ENCODE peak calls at places on chromosomes 3 and 15, in eight cellular contexts. One of them, this sample, is unnamed.

GRCh38 chr3:12325594-12326295 is 36.9 kb downstream of the PPARG start:
- DNase-seq in fibroblast of the aortic adventitia: peak
- DNase-seq in fibroblast of pulmonary artery: no peak
- DNase-seq in choroid plexus epithelial cell: no peak
- DNase-seq in hepatocyte: no peak
- DNase-seq in fibroblast of mammary gland: no peak
- DNase-seq in dorsolateral prefrontal cortex: no peak
- DNase-seq in lower leg skin: no peak
- DNase-seq in this sample: no peak

GRCh38 chr15:85825118-85825517 is 30.4 kb upstream of the KLHL25 start:
- DNase-seq in fibroblast of the aortic adventitia: no peak
- DNase-seq in fibroblast of pulmonary artery: no peak
- DNase-seq in choroid plexus epithelial cell: no peak
- DNase-seq in hepatocyte: no peak
- DNase-seq in fibroblast of mammary gland: no peak
- DNase-seq in dorsolateral prefrontal cortex: no peak
- DNase-seq in lower leg skin: no peak
- DNase-seq in this sample: no peak

GRCh38 chr3:141392416-141392815 is 24.1 kb downstream of the ZBTB38 start:
- DNase-seq in fibroblast of the aortic adventitia: no peak
- DNase-seq in fibroblast of pulmonary artery: no peak
- DNase-seq in choroid plexus epithelial cell: no peak
- DNase-seq in hepatocyte: no peak
- DNase-seq in fibroblast of mammary gland: no peak
- DNase-seq in dorsolateral prefrontal cortex: no peak
- DNase-seq in lower leg skin: no peak
- DNase-seq in this sample: no peak

GRCh38 chr15:43318990-43319771 is 11.2 kb downstream of the LCMT2 start:
- DNase-seq in fibroblast of the aortic adventitia: no peak
- DNase-seq in fibroblast of pulmonary artery: no peak
- DNase-seq in choroid plexus epithelial cell: no peak
- DNase-seq in hepatocyte: no peak
- DNase-seq in fibroblast of mammary gland: no peak
- DNase-seq in dorsolateral prefrontal cortex: no peak
- DNase-seq in lower leg skin: no peak
- DNase-seq in this sample: no peak

GRCh38 chr15:41523097-41523496 is 9.5 kb upstream of the LTK start:
- DNase-seq in fibroblast of the aortic adventitia: no peak
- DNase-seq in fibroblast of pulmonary artery: no peak
- DNase-seq in choroid plexus epithelial cell: peak
- DNase-seq in hepatocyte: no peak
- DNase-seq in fibroblast of mammary gland: no peak
- DNase-seq in dorsolateral prefrontal cortex: no peak
- DNase-seq in lower leg skin: no peak
- DNase-seq in this sample: peak

GRCh38 chr15:68366314-68366713 is 65.6 kb downstream of the ITGA11 start:
- DNase-seq in fibroblast of the aortic adventitia: no peak
- DNase-seq in fibroblast of pulmonary artery: no peak
- DNase-seq in choroid plexus epithelial cell: no peak
- DNase-seq in hepatocyte: no peak
- DNase-seq in fibroblast of mammary gland: no peak
- DNase-seq in dorsolateral prefrontal cortex: no peak
- DNase-seq in lower leg skin: no peak
- DNase-seq in this sample: no peak

GRCh38 chr3:71131385-71131871 is 452.1 kb downstream of the FOXP1 start:
- DNase-seq in fibroblast of the aortic adventitia: no peak
- DNase-seq in fibroblast of pulmonary artery: no peak
- DNase-seq in choroid plexus epithelial cell: no peak
- DNase-seq in hepatocyte: no peak
- DNase-seq in fibroblast of mammary gland: no peak
- DNase-seq in dorsolateral prefrontal cortex: no peak
- DNase-seq in lower leg skin: no peak
- DNase-seq in this sample: peak

GRCh38 chr3:31137718-31138465 is 243.4 kb upstream of the GADL1 start:
- DNase-seq in fibroblast of the aortic adventitia: no peak
- DNase-seq in fibroblast of pulmonary artery: no peak
- DNase-seq in choroid plexus epithelial cell: no peak
- DNase-seq in hepatocyte: no peak
- DNase-seq in fibroblast of mammary gland: no peak
- DNase-seq in dorsolateral prefrontal cortex: no peak
- DNase-seq in lower leg skin: no peak
- DNase-seq in this sample: peak

GRCh38 chr15:64466408-64467116 is 6.2 kb downstream of the ZNF609 start:
- DNase-seq in fibroblast of the aortic adventitia: no peak
- DNase-seq in fibroblast of pulmonary artery: no peak
- DNase-seq in choroid plexus epithelial cell: no peak
- DNase-seq in hepatocyte: no peak
- DNase-seq in fibroblast of mammary gland: no peak
- DNase-seq in dorsolateral prefrontal cortex: no peak
- DNase-seq in lower leg skin: no peak
- DNase-seq in this sample: no peak

GRCh38 chr3:78115983-78116382 is 1076.1 kb downstream of the ROBO2 start:
- DNase-seq in fibroblast of the aortic adventitia: no peak
- DNase-seq in fibroblast of pulmonary artery: no peak
- DNase-seq in choroid plexus epithelial cell: no peak
- DNase-seq in hepatocyte: no peak
- DNase-seq in fibroblast of mammary gland: no peak
- DNase-seq in dorsolateral prefrontal cortex: no peak
- DNase-seq in lower leg skin: no peak
- DNase-seq in this sample: no peak

DNA sequence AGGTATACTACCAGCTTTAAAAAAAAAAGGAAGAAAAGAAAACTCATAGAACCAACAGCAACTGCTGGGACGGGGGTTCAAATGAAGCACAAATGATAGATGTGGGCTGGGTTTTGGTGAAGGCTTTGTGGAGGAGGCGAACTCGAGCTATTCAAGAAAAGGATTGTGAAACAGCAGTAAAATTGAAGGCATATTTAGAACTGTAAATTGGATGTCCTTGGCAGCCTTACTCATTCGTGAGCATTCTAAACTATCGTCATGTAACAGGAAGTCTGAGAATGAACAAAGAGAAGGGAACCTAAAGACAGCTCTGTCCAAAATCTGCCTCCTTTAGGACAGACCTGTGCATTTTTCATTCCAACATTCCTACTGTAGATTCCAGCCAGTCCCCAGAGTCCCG is 97.8 kb downstream of the LARS2 start:
- DNase-seq in fibroblast of the aortic adventitia: peak
- DNase-seq in fibroblast of pulmonary artery: peak
- DNase-seq in choroid plexus epithelial cell: peak
- DNase-seq in hepatocyte: no peak
- DNase-seq in fibroblast of mammary gland: peak
- DNase-seq in dorsolateral prefrontal cortex: no peak
- DNase-seq in lower leg skin: no peak
- DNase-seq in this sample: no peak
- H3K4me3 ChIP-seq in fibroblast of the aortic adventitia: no peak
- H3K4me3 ChIP-seq in fibroblast of pulmonary artery: no peak
- H3K4me3 ChIP-seq in choroid plexus epithelial cell: no peak
- H3K4me3 ChIP-seq in hepatocyte: no peak
- H3K4me3 ChIP-seq in fibroblast of mammary gland: no peak
- H3K4me3 ChIP-seq in dorsolateral prefrontal cortex: no peak
- H3K4me3 ChIP-seq in lower leg skin: no peak
- H3K4me3 ChIP-seq in this sample: no peak

DNA sequence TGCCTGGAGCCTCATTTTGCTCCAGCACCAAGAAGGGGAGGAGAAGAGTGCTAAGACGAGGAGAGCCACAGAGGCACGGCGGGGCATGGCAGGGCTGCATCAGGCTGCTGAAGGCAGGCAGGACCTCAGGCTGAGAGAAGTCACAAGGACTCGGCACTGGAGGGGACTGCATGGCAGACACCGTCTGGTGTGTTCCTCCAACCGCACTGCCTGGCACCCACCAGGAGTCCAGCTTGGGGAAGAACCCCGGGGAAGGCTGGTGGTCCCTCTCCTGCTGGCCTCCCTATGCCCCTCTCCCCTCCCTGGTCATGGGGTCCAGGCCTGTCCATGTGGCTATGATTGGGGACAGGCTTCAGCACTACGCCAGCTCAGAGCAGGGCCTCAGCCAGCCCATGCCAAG is 153.2 kb upstream of the MEF2A start:
- DNase-seq in fibroblast of the aortic adventitia: no peak
- DNase-seq in fibroblast of pulmonary artery: no peak
- DNase-seq in choroid plexus epithelial cell: no peak
- DNase-seq in hepatocyte: no peak
- DNase-seq in fibroblast of mammary gland: no peak
- DNase-seq in dorsolateral prefrontal cortex: no peak
- DNase-seq in lower leg skin: no peak
- DNase-seq in this sample: no peak
- TF ChIP-seq CTCF in fibroblast of the aortic adventitia: no peak
- TF ChIP-seq CTCF in fibroblast of pulmonary artery: no peak
- TF ChIP-seq CTCF in choroid plexus epithelial cell: no peak
- TF ChIP-seq CTCF in hepatocyte: no peak
- TF ChIP-seq CTCF in fibroblast of mammary gland: no peak
- TF ChIP-seq CTCF in dorsolateral prefrontal cortex: no peak
- TF ChIP-seq CTCF in lower leg skin: no peak
- TF ChIP-seq CTCF in this sample: no peak

GRCh38 chr3:169295126-169295525 is 368.4 kb downstream of the MECOM start:
- DNase-seq in fibroblast of the aortic adventitia: peak
- DNase-seq in fibroblast of pulmonary artery: peak
- DNase-seq in choroid plexus epithelial cell: peak
- DNase-seq in hepatocyte: no peak
- DNase-seq in fibroblast of mammary gland: peak
- DNase-seq in dorsolateral prefrontal cortex: no peak
- DNase-seq in lower leg skin: no peak
- DNase-seq in this sample: peak
- H3K4me3 ChIP-seq in fibroblast of the aortic adventitia: no peak
- H3K4me3 ChIP-seq in fibroblast of pulmonary artery: no peak
- H3K4me3 ChIP-seq in choroid plexus epithelial cell: no peak
- H3K4me3 ChIP-seq in hepatocyte: no peak
- H3K4me3 ChIP-seq in fibroblast of mammary gland: no peak
- H3K4me3 ChIP-seq in dorsolateral prefrontal cortex: no peak
- H3K4me3 ChIP-seq in lower leg skin: no peak
- H3K4me3 ChIP-seq in this sample: no peak

GRCh38 chr3:14915636-14916222 is 31.7 kb upstream of the NR2C2 start:
- DNase-seq in fibroblast of the aortic adventitia: no peak
- DNase-seq in fibroblast of pulmonary artery: no peak
- DNase-seq in choroid plexus epithelial cell: no peak
- DNase-seq in hepatocyte: no peak
- DNase-seq in fibroblast of mammary gland: no peak
- DNase-seq in dorsolateral prefrontal cortex: no peak
- DNase-seq in lower leg skin: no peak
- DNase-seq in this sample: no peak
- TF ChIP-seq CTCF in fibroblast of the aortic adventitia: no peak
- TF ChIP-seq CTCF in fibroblast of pulmonary artery: no peak
- TF ChIP-seq CTCF in choroid plexus epithelial cell: peak
- TF ChIP-seq CTCF in hepatocyte: peak
- TF ChIP-seq CTCF in fibroblast of mammary gland: no peak
- TF ChIP-seq CTCF in dorsolateral prefrontal cortex: no peak
- TF ChIP-seq CTCF in lower leg skin: no peak
- TF ChIP-seq CTCF in this sample: no peak

DNA sequence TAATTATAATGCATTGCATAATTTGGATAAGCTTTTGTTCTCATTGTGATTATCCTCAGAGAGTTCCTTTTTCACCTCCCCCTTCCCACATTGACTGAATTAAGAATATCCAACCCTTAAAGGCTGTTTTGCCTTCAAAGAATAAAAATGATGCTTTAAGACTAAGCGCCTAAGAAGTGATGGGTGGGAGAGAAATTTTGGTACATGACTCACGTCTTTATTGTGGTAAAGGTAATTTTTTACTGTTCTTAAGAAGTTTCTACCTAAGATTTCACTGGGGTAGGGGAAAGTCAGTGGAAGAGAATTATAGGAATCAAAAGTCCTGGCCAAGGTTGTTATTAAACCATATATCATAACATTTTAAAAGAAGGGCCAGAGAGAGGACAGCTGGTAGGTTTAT is 101.0 kb upstream of the RASGRP1 start:
- DNase-seq in fibroblast of the aortic adventitia: no peak
- DNase-seq in fibroblast of pulmonary artery: no peak
- DNase-seq in choroid plexus epithelial cell: no peak
- DNase-seq in hepatocyte: no peak
- DNase-seq in fibroblast of mammary gland: no peak
- DNase-seq in dorsolateral prefrontal cortex: no peak
- DNase-seq in lower leg skin: no peak
- DNase-seq in this sample: no peak
- H3K4me3 ChIP-seq in fibroblast of the aortic adventitia: no peak
- H3K4me3 ChIP-seq in fibroblast of pulmonary artery: no peak
- H3K4me3 ChIP-seq in choroid plexus epithelial cell: no peak
- H3K4me3 ChIP-seq in hepatocyte: no peak
- H3K4me3 ChIP-seq in fibroblast of mammary gland: no peak
- H3K4me3 ChIP-seq in dorsolateral prefrontal cortex: no peak
- H3K4me3 ChIP-seq in lower leg skin: no peak
- H3K4me3 ChIP-seq in this sample: no peak